ENCODE peak calls at places on chromosomes 11 and 22, in six cellular contexts. U is IMR-90; S is central memory CD8-positive, alpha-beta T cell; T is T-helper 17 cell; N is GM06990; C is A549. Y is an unnamed sample.

GRCh38 chr11:116499396-116500001 is 273.3 kb downstream of the BUD13 start:
- DNase-seq in N (peak), T (no peak), U (peak), S (no peak), C (peak), Y (peak)

GRCh38 chr22:32326647-32327046 is 31.0 kb upstream of the RFPL3 start:
- DNase-seq in T (no peak), S (no peak), U (no peak), N (no peak), C (no peak), Y (no peak)

GRCh38 chr22:22820626-22821025 is 67.0 kb upstream of the IGLL5 start:
- DNase-seq in T (no peak), N (no peak), S (peak), C (no peak), U (no peak), Y (no peak)

GRCh38 chr11:102886999-102887398 is 12.2 kb upstream of the MMP12 start:
- DNase-seq in N (no peak), T (no peak), S (no peak), C (no peak), U (no peak), Y (peak)

GRCh38 chr11:117818036-117818858 is 6.3 kb downstream of the FXYD2 start:
- DNase-seq in T (no peak), C (peak), U (peak), N (peak), S (no peak), Y (no peak)

GRCh38 chr11:92276773-92277172 is 52.2 kb downstream of the FAT3 start:
- DNase-seq in S (no peak), N (no peak), C (no peak), T (no peak), U (peak), Y (peak)

GRCh38 chr11:130272336-130272735 is 42.4 kb downstream of the ZBTB44 start:
- DNase-seq in N (no peak), U (no peak), S (no peak), T (no peak), C (no peak), Y (no peak)

GRCh38 chr22:46245515-46245914 is 4.6 kb downstream of the CDPF1 start:
- DNase-seq in S (no peak), U (no peak), N (no peak), C (no peak), T (no peak), Y (no peak)

GRCh38 chr11:86288776-86289507 is 13.1 kb upstream of the HIKESHI start:
- DNase-seq in S (no peak), T (no peak), N (no peak), U (no peak), C (no peak), Y (no peak)

GRCh38 chr11:3230636-3231549 is 1.3 kb downstream of the MRGPRE start:
- DNase-seq in S (no peak), T (no peak), N (no peak), C (no peak), U (no peak), Y (no peak)

GRCh38 chr11:11584937-11585336 is 36.9 kb downstream of the GALNT18 start:
- DNase-seq in T (no peak), N (no peak), C (no peak), S (no peak), U (peak), Y (no peak)

GRCh38 chr11:9046376-9046775 is 42.6 kb upstream of the NRIP3 start:
- DNase-seq in T (no peak), S (no peak), C (no peak), U (no peak), N (no peak), Y (no peak)

GRCh38 chr22:25497269-25497668 is 67.2 kb upstream of the GRK3 start:
- DNase-seq in C (no peak), T (no peak), N (no peak), U (peak), S (no peak), Y (peak)

GRCh38 chr11:69403556-69404215 is 77.8 kb upstream of the LINC01488 start:
- DNase-seq in T (no peak), U (peak), S (no peak), N (no peak), C (peak), Y (no peak)

GRCh38 chr11:84250834-84251613 is 964.9 kb upstream of the CCDC90B start:
- DNase-seq in T (no peak), N (no peak), S (no peak), U (no peak), C (no peak), Y (no peak)

GRCh38 chr11:70913715-70914231 is 338.6 kb downstream of the SHANK2 start:
- DNase-seq in C (no peak), N (no peak), U (no peak), S (no peak), T (no peak), Y (no peak)

GRCh38 chr11:64355078-64355940 is 3.7 kb upstream of the RPS6KA4 start:
- DNase-seq in C (peak), U (peak), T (no peak), S (no peak), N (peak), Y (peak)

Y was measured in stromal cell of bone marrow.